ENCODE peak calls at places on chromosomes 6 and 20, in four cellular contexts. V, E, Z and B are unnamed samples.

GRCh38 chr20:32168184-32168910 is 39.2 kb downstream of the PLAGL2 start:
- DNase-seq in E (no peak), Z (no peak), V (peak), B (no peak)

GRCh38 chr6:150491131-150491795 is 108.4 kb upstream of the PLEKHG1 start:
- DNase-seq in V (no peak), E (peak), Z (no peak), B (no peak)

GRCh38 chr6:19860235-19860877 is 23.2 kb downstream of the ID4 start:
- DNase-seq in V (no peak), Z (no peak), E (no peak), B (no peak)

GRCh38 chr6:170279977-170280688 is 10.7 kb downstream of the DLL1 start:
- DNase-seq in V (no peak), E (no peak), Z (peak), B (peak)

GRCh38 chr6:144265061-144265357 is 20.1 kb upstream of the UTRN start:
- DNase-seq in Z (no peak), E (no peak), V (peak), B (no peak)

GRCh38 chr6:139863356-139863755 is 488.9 kb upstream of the CITED2 start:
- DNase-seq in E (no peak), Z (no peak), V (no peak), B (no peak)

GRCh38 chr6:72246926-72247325 is 360.6 kb downstream of the RIMS1 start:
- DNase-seq in V (peak), Z (peak), E (no peak), B (no peak)

GRCh38 chr6:13762648-13763441 is 51.2 kb upstream of the RANBP9 start:
- DNase-seq in Z (no peak), E (peak), V (no peak), B (no peak)

GRCh38 chr6:142726616-142727015 is 218.4 kb downstream of the HIVEP2 start:
- DNase-seq in V (no peak), E (no peak), Z (no peak), B (no peak)

GRCh38 chr6:6920114-6920983 is 187.4 kb upstream of the RREB1 start:
- DNase-seq in Z (no peak), E (no peak), V (no peak), B (no peak)

GRCh38 chr6:150336299-150336698 is 32.5 kb upstream of the IYD start:
- DNase-seq in V (no peak), E (peak), Z (no peak), B (no peak)

GRCh38 chr6:126437225-126437624 is 97.3 kb downstream of the CENPW start:
- DNase-seq in V (no peak), E (no peak), Z (no peak), B (no peak)

GRCh38 chr20:57870597-57871236 is 160.9 kb upstream of the PMEPA1 start:
- DNase-seq in Z (no peak), E (no peak), V (no peak), B (no peak)

GRCh38 chr6:16333580-16333979 is 95.2 kb downstream of the GMPR start:
- DNase-seq in E (no peak), V (no peak), Z (no peak), B (no peak)

GRCh38 chr20:25257756-25258462 is 10.0 kb downstream of the PYGB start:
- DNase-seq in V (no peak), E (no peak), Z (no peak), B (peak)

GRCh38 chr6:6688283-6688682 is 99.8 kb downstream of the LY86 start:
- DNase-seq in V (peak), Z (no peak), E (no peak), B (no peak)

GRCh38 chr20:6034134-6034969 is 19.5 kb downstream of the LRRN4 start:
- DNase-seq in Z (no peak), E (no peak), V (no peak), B (no peak)

GRCh38 chr6:78916411-78916810 is 49.1 kb downstream of the IRAK1BP1 start:
- DNase-seq in V (no peak), Z (no peak), E (no peak), B (no peak)

GRCh38 chr6:56741472-56741871 is 98.8 kb upstream of the DST start:
- DNase-seq in V (no peak), E (no peak), Z (no peak), B (no peak)

GRCh38 chr20:34643919-34644318 is 33.0 kb downstream of the PIGU start:
- DNase-seq in E (no peak), Z (no peak), V (no peak), B (no peak)

GRCh38 chr6:29834564-29835436 is 7.2 kb downstream of the HLA-G start:
- DNase-seq in V (no peak), Z (peak), E (no peak), B (peak)

GRCh38 chr20:42219005-42219404 is 600.8 kb upstream of the CHD6 start:
- DNase-seq in Z (peak), E (no peak), V (no peak), B (no peak)

GRCh38 chr6:46014511-46015118 is 1.0 kb downstream of the CLIC5 start:
- DNase-seq in Z (no peak), V (no peak), E (no peak), B (no peak)

GRCh38 chr6:82013561-82014275 is 233.8 kb downstream of the IBTK start:
- DNase-seq in V (peak), E (no peak), Z (no peak), B (no peak)

GRCh38 chr6:11636121-11636520 is 98.6 kb downstream of the TMEM170B start:
- DNase-seq in Z (no peak), E (no peak), V (no peak), B (no peak)

GRCh38 chr6:50998905-50999304 is 180.2 kb downstream of the TFAP2B start:
- DNase-seq in V (no peak), E (no peak), Z (no peak), B (no peak)

GRCh38 chr6:71190809-71191208 is 97.8 kb upstream of the OGFRL1 start:
- DNase-seq in V (peak), Z (peak), E (no peak), B (no peak)

GRCh38 chr6:32888576-32888975 is 34.6 kb downstream of the PSMB9 start:
- DNase-seq in E (no peak), Z (no peak), V (no peak), B (no peak)

DNA sequence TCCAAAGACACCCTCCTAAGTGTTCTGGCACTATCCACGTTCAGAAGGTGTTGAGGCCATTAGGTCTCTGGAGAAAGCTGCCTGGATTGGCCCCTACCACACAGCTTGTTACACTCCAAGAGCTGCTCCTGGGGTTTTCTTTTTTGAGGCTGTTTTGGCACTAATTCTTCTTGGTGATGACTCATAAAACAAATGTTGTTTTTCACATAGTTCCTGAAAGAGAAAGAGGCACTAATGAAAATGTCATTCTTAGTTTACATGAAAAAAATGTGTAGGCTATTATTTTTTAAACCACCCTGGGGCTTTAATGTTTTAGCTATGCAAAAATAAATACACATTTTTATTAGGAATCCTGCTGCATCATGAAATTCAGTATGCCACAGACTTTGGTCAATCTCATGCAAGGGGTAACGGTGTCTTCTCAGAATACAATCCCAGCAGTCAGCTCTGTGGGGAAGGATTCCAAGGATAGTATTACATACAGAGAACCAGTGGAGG is 38.1 kb downstream of the TBPL1 start:
- DNase-seq in E (no peak), Z (no peak), V (peak), B (no peak)
- TF ChIP-seq NFIC in E (no peak), Z (peak), V (no peak), B (no peak)

GRCh38 chr6:151763938-151764680 is 43.4 kb upstream of the ESR1 start:
- DNase-seq in V (peak), Z (peak), E (no peak), B (peak)
- TF ChIP-seq NFIC in V (no peak), Z (no peak), E (no peak), B (no peak)

DNA sequence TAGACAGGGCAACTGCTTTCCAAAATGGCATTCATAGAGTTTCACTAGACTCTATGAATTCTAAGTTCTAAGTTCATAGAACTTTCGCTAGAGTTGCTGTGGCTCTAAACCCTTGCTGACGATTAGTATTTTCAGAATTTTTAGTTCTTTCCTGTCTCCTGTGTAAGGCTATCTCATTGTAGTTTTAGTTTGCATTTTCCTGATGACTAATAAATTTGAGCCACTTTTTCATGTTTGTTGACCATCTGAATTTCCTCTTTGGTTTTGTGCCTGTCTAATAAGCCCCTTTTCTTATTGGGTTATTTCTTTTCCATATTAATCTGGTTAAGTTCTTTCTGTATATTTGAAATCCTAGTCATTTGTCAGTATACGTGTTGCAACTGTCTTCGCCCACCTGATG is 177.8 kb upstream of the CDYL start:
- DNase-seq in E (no peak), Z (no peak), V (no peak), B (no peak)
- TF ChIP-seq NFIC in E (no peak), Z (no peak), V (no peak), B (no peak)

GRCh38 chr6:4347877-4348276 is 212.5 kb upstream of the ECI2 start:
- DNase-seq in V (no peak), E (no peak), Z (no peak), B (no peak)
- TF ChIP-seq NFIC in V (no peak), E (no peak), Z (no peak), B (no peak)